ENCODE peak calls at places on chromosomes 5 and 9, in nine cellular contexts. One of them, this sample, is unnamed.

GRCh38 chr5:175800656-175801081 is 70.7 kb upstream of the CPLX2 start:
- DNase-seq in esophagus squamous epithelium: no peak
- DNase-seq in ovary: no peak
- DNase-seq in left ventricle myocardium inferior: no peak
- DNase-seq in naive thymus-derived CD4-positive, alpha-beta T cell: no peak
- DNase-seq in CD4-positive, CD25-positive, alpha-beta regulatory T cell: no peak
- DNase-seq in thyroid gland: no peak
- DNase-seq in HCT116: no peak
- DNase-seq in aorta: no peak
- DNase-seq in this sample: no peak

GRCh38 chr9:129866373-129867137 is 31.3 kb downstream of the USP20 start:
- DNase-seq in esophagus squamous epithelium: no peak
- DNase-seq in ovary: no peak
- DNase-seq in left ventricle myocardium inferior: no peak
- DNase-seq in naive thymus-derived CD4-positive, alpha-beta T cell: peak; percentile 83
- DNase-seq in CD4-positive, CD25-positive, alpha-beta regulatory T cell: peak; percentile 68
- DNase-seq in thyroid gland: no peak
- DNase-seq in HCT116: no peak
- DNase-seq in aorta: no peak
- DNase-seq in this sample: peak; percentile 53

GRCh38 chr5:59840200-59840601 is 53.3 kb downstream of the PDE4D start:
- DNase-seq in esophagus squamous epithelium: no peak
- DNase-seq in ovary: no peak
- DNase-seq in left ventricle myocardium inferior: no peak
- DNase-seq in naive thymus-derived CD4-positive, alpha-beta T cell: no peak
- DNase-seq in CD4-positive, CD25-positive, alpha-beta regulatory T cell: no peak
- DNase-seq in thyroid gland: no peak
- DNase-seq in HCT116: no peak
- DNase-seq in aorta: no peak
- DNase-seq in this sample: no peak

GRCh38 chr5:7606840-7607453 is 211.0 kb downstream of the ADCY2 start:
- DNase-seq in esophagus squamous epithelium: no peak
- DNase-seq in ovary: no peak
- DNase-seq in left ventricle myocardium inferior: no peak
- DNase-seq in naive thymus-derived CD4-positive, alpha-beta T cell: no peak
- DNase-seq in CD4-positive, CD25-positive, alpha-beta regulatory T cell: no peak
- DNase-seq in thyroid gland: no peak
- DNase-seq in HCT116: no peak
- DNase-seq in aorta: no peak
- DNase-seq in this sample: no peak

GRCh38 chr9:134320195-134320885 is 5.9 kb upstream of the RXRA start:
- DNase-seq in esophagus squamous epithelium: no peak
- DNase-seq in ovary: peak; percentile 59
- DNase-seq in left ventricle myocardium inferior: peak; percentile 11
- DNase-seq in naive thymus-derived CD4-positive, alpha-beta T cell: no peak
- DNase-seq in CD4-positive, CD25-positive, alpha-beta regulatory T cell: no peak
- DNase-seq in thyroid gland: peak; percentile 47
- DNase-seq in HCT116: no peak
- DNase-seq in aorta: peak; percentile 65
- DNase-seq in this sample: no peak

GRCh38 chr9:114288233-114289051 is 34.5 kb upstream of the ORM1 start:
- DNase-seq in esophagus squamous epithelium: no peak
- DNase-seq in ovary: peak; percentile 35
- DNase-seq in left ventricle myocardium inferior: peak; percentile 9
- DNase-seq in naive thymus-derived CD4-positive, alpha-beta T cell: no peak
- DNase-seq in CD4-positive, CD25-positive, alpha-beta regulatory T cell: no peak
- DNase-seq in thyroid gland: no peak
- DNase-seq in HCT116: no peak
- DNase-seq in aorta: peak; percentile 70
- DNase-seq in this sample: no peak

GRCh38 chr5:83726912-83727311 is 6.3 kb upstream of the HAPLN1 start:
- DNase-seq in esophagus squamous epithelium: no peak
- DNase-seq in ovary: no peak
- DNase-seq in left ventricle myocardium inferior: no peak
- DNase-seq in naive thymus-derived CD4-positive, alpha-beta T cell: no peak
- DNase-seq in CD4-positive, CD25-positive, alpha-beta regulatory T cell: no peak
- DNase-seq in thyroid gland: no peak
- DNase-seq in HCT116: no peak
- DNase-seq in aorta: no peak
- DNase-seq in this sample: no peak

GRCh38 chr5:10421841-10422691 is 19.6 kb upstream of the ROPN1L start:
- DNase-seq in esophagus squamous epithelium: no peak
- DNase-seq in ovary: no peak
- DNase-seq in left ventricle myocardium inferior: no peak
- DNase-seq in naive thymus-derived CD4-positive, alpha-beta T cell: peak; percentile 40
- DNase-seq in CD4-positive, CD25-positive, alpha-beta regulatory T cell: no peak
- DNase-seq in thyroid gland: no peak
- DNase-seq in HCT116: no peak
- DNase-seq in aorta: no peak
- DNase-seq in this sample: no peak

GRCh38 chr5:125367702-125368101 is 621.3 kb upstream of the ZNF608 start:
- DNase-seq in esophagus squamous epithelium: no peak
- DNase-seq in ovary: no peak
- DNase-seq in left ventricle myocardium inferior: no peak
- DNase-seq in naive thymus-derived CD4-positive, alpha-beta T cell: no peak
- DNase-seq in CD4-positive, CD25-positive, alpha-beta regulatory T cell: no peak
- DNase-seq in thyroid gland: no peak
- DNase-seq in HCT116: no peak
- DNase-seq in aorta: no peak
- DNase-seq in this sample: no peak

GRCh38 chr5:59786271-59786805 is 107.2 kb downstream of the PDE4D start:
- DNase-seq in esophagus squamous epithelium: no peak
- DNase-seq in ovary: no peak
- DNase-seq in left ventricle myocardium inferior: no peak
- DNase-seq in naive thymus-derived CD4-positive, alpha-beta T cell: no peak
- DNase-seq in CD4-positive, CD25-positive, alpha-beta regulatory T cell: no peak
- DNase-seq in thyroid gland: no peak
- DNase-seq in HCT116: no peak
- DNase-seq in aorta: no peak
- DNase-seq in this sample: no peak

GRCh38 chr9:33172256-33172678 is 5.1 kb upstream of the B4GALT1 start:
- DNase-seq in esophagus squamous epithelium: no peak
- DNase-seq in ovary: no peak
- DNase-seq in left ventricle myocardium inferior: no peak
- DNase-seq in naive thymus-derived CD4-positive, alpha-beta T cell: no peak
- DNase-seq in CD4-positive, CD25-positive, alpha-beta regulatory T cell: no peak
- DNase-seq in thyroid gland: peak; percentile 44
- DNase-seq in HCT116: no peak
- DNase-seq in aorta: no peak
- DNase-seq in this sample: no peak

GRCh38 chr5:121630402-121630801 is 221.3 kb upstream of the FTMT start:
- DNase-seq in esophagus squamous epithelium: no peak
- DNase-seq in ovary: no peak
- DNase-seq in left ventricle myocardium inferior: no peak
- DNase-seq in naive thymus-derived CD4-positive, alpha-beta T cell: no peak
- DNase-seq in CD4-positive, CD25-positive, alpha-beta regulatory T cell: no peak
- DNase-seq in thyroid gland: no peak
- DNase-seq in HCT116: no peak
- DNase-seq in aorta: no peak
- DNase-seq in this sample: no peak

GRCh38 chr5:114360816-114361723 is 800 bp upstream of the KCNN2 start:
- DNase-seq in esophagus squamous epithelium: no peak
- DNase-seq in ovary: peak; percentile 42
- DNase-seq in left ventricle myocardium inferior: peak; percentile 22
- DNase-seq in naive thymus-derived CD4-positive, alpha-beta T cell: no peak
- DNase-seq in CD4-positive, CD25-positive, alpha-beta regulatory T cell: no peak
- DNase-seq in thyroid gland: no peak
- DNase-seq in HCT116: no peak
- DNase-seq in aorta: peak; percentile 78
- DNase-seq in this sample: no peak

GRCh38 chr5:92899611-92900010 is 681.4 kb downstream of the NR2F1-AS1 start:
- DNase-seq in esophagus squamous epithelium: no peak
- DNase-seq in ovary: no peak
- DNase-seq in left ventricle myocardium inferior: no peak
- DNase-seq in naive thymus-derived CD4-positive, alpha-beta T cell: no peak
- DNase-seq in CD4-positive, CD25-positive, alpha-beta regulatory T cell: no peak
- DNase-seq in thyroid gland: no peak
- DNase-seq in HCT116: no peak
- DNase-seq in aorta: no peak
- DNase-seq in this sample: no peak

GRCh38 chr9:40927851-40928802 is 200.4 kb downstream of the FOXD4L6 start:
- DNase-seq in esophagus squamous epithelium: no peak
- DNase-seq in ovary: no peak
- DNase-seq in left ventricle myocardium inferior: no peak
- DNase-seq in naive thymus-derived CD4-positive, alpha-beta T cell: no peak
- DNase-seq in CD4-positive, CD25-positive, alpha-beta regulatory T cell: no peak
- DNase-seq in thyroid gland: no peak
- DNase-seq in HCT116: no peak
- DNase-seq in aorta: no peak
- DNase-seq in this sample: no peak

GRCh38 chr9:40926404-40927259 is 201.8 kb downstream of the FOXD4L6 start:
- DNase-seq in esophagus squamous epithelium: no peak
- DNase-seq in ovary: no peak
- DNase-seq in left ventricle myocardium inferior: no peak
- DNase-seq in naive thymus-derived CD4-positive, alpha-beta T cell: no peak
- DNase-seq in CD4-positive, CD25-positive, alpha-beta regulatory T cell: no peak
- DNase-seq in thyroid gland: no peak
- DNase-seq in HCT116: no peak
- DNase-seq in aorta: no peak
- DNase-seq in this sample: no peak

GRCh38 chr9:40927260-40927631 is 201.2 kb downstream of the FOXD4L6 start:
- DNase-seq in esophagus squamous epithelium: no peak
- DNase-seq in ovary: no peak
- DNase-seq in left ventricle myocardium inferior: no peak
- DNase-seq in naive thymus-derived CD4-positive, alpha-beta T cell: no peak
- DNase-seq in CD4-positive, CD25-positive, alpha-beta regulatory T cell: no peak
- DNase-seq in thyroid gland: no peak
- DNase-seq in HCT116: no peak
- DNase-seq in aorta: no peak
- DNase-seq in this sample: no peak

GRCh38 chr9:40928803-40929487 is 199.5 kb downstream of the FOXD4L6 start:
- DNase-seq in esophagus squamous epithelium: no peak
- DNase-seq in ovary: no peak
- DNase-seq in left ventricle myocardium inferior: no peak
- DNase-seq in naive thymus-derived CD4-positive, alpha-beta T cell: no peak
- DNase-seq in CD4-positive, CD25-positive, alpha-beta regulatory T cell: no peak
- DNase-seq in thyroid gland: no peak
- DNase-seq in HCT116: no peak
- DNase-seq in aorta: no peak
- DNase-seq in this sample: no peak

GRCh38 chr9:40925149-40925548 is 203.3 kb downstream of the FOXD4L6 start:
- DNase-seq in esophagus squamous epithelium: no peak
- DNase-seq in ovary: no peak
- DNase-seq in left ventricle myocardium inferior: no peak
- DNase-seq in naive thymus-derived CD4-positive, alpha-beta T cell: no peak
- DNase-seq in CD4-positive, CD25-positive, alpha-beta regulatory T cell: no peak
- DNase-seq in thyroid gland: no peak
- DNase-seq in HCT116: no peak
- DNase-seq in aorta: no peak
- DNase-seq in this sample: no peak
- H3K9me3 ChIP-seq in esophagus squamous epithelium: peaks cover 77% of the 10 kb centered on the region
- H3K9me3 ChIP-seq in ovary: peaks cover 48% of the 10 kb centered on the region
- H3K9me3 ChIP-seq in left ventricle myocardium inferior: peaks cover 97% of the 10 kb centered on the region
- H3K9me3 ChIP-seq in naive thymus-derived CD4-positive, alpha-beta T cell: peaks cover 34% of the 10 kb centered on the region
- H3K9me3 ChIP-seq in CD4-positive, CD25-positive, alpha-beta regulatory T cell: peaks cover 78% of the 10 kb centered on the region
- H3K9me3 ChIP-seq in thyroid gland: peaks cover 5% of the 10 kb centered on the region
- H3K9me3 ChIP-seq in HCT116: no peaks in the 10 kb centered on the region
- H3K9me3 ChIP-seq in aorta: peaks cover 33% of the 10 kb centered on the region
- H3K9me3 ChIP-seq in this sample: peaks cover 45% of the 10 kb centered on the region

DNA sequence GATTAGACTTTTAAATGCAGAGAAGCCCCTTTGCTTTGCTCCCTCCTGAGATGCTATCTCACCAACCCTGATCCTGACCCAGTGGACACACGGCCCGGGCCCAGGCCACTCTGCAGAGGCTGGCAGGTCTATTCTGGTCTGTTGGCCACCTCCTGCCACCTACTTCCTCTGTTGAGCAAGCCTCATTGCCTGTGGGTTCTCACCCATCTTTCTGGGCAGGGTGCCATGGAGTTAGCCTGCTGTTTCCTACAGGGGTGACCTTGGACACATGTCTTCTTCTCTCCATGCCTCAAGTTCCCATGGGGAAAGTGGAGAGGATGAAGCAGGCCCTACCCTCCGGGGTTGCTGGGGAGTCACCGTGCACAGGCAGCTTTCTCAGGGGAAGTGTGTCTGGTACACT is 266.2 kb upstream of the IRX1 start:
- DNase-seq in esophagus squamous epithelium: no peak
- DNase-seq in ovary: no peak
- DNase-seq in left ventricle myocardium inferior: no peak
- DNase-seq in naive thymus-derived CD4-positive, alpha-beta T cell: no peak
- DNase-seq in CD4-positive, CD25-positive, alpha-beta regulatory T cell: no peak
- DNase-seq in thyroid gland: no peak
- DNase-seq in HCT116: no peak
- DNase-seq in aorta: peak; percentile 70
- DNase-seq in this sample: no peak
- H3K9me3 ChIP-seq in esophagus squamous epithelium: no peaks in the 10 kb centered on the region
- H3K9me3 ChIP-seq in ovary: no peaks in the 10 kb centered on the region
- H3K9me3 ChIP-seq in left ventricle myocardium inferior: no peaks in the 10 kb centered on the region
- H3K9me3 ChIP-seq in naive thymus-derived CD4-positive, alpha-beta T cell: no peaks in the 10 kb centered on the region
- H3K9me3 ChIP-seq in CD4-positive, CD25-positive, alpha-beta regulatory T cell: peaks cover 3% of the 10 kb centered on the region
- H3K9me3 ChIP-seq in thyroid gland: no peaks in the 10 kb centered on the region
- H3K9me3 ChIP-seq in HCT116: peaks cover 5% of the 10 kb centered on the region
- H3K9me3 ChIP-seq in aorta: no peaks in the 10 kb centered on the region
- H3K9me3 ChIP-seq in this sample: no peaks in the 10 kb centered on the region

DNA sequence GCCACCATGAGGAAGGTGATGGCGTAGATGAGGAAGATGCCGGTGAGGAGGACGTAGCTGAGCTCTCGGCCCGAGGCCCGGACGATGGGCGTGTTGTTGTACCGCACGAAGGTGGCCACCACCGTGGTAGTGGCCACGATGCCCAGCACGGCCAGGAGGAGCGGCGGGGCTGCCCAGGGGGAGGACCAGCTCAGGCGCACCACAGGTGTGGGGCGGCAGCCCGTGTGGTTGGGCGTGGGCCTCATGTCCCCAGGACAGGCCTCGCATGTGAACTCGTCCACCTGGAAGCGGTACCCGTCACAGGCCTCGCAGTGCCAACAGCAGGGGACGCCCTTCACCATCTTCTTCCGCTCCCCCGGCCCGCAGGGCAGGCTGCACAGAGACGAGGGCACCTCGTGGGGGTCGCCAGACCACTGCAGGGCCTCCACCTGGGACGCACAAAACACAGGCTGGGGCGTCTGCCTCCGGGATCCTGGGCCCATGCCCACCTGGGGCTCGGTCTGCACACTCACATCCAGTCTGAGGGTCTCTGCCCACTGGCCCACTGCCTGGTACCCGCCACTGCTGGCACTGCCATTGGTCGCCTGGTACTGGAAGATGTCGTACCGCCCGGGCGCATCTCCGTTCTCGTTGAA is 8.7 kb downstream of the GRM6 start:
- DNase-seq in esophagus squamous epithelium: no peak
- DNase-seq in ovary: no peak
- DNase-seq in left ventricle myocardium inferior: no peak
- DNase-seq in naive thymus-derived CD4-positive, alpha-beta T cell: no peak
- DNase-seq in CD4-positive, CD25-positive, alpha-beta regulatory T cell: no peak
- DNase-seq in thyroid gland: no peak
- DNase-seq in HCT116: no peak
- DNase-seq in aorta: no peak
- DNase-seq in this sample: no peak
- H3K9me3 ChIP-seq in esophagus squamous epithelium: peaks cover 46% of the 10 kb centered on the region
- H3K9me3 ChIP-seq in ovary: peaks cover 20% of the 10 kb centered on the region
- H3K9me3 ChIP-seq in left ventricle myocardium inferior: peaks cover 89% of the 10 kb centered on the region
- H3K9me3 ChIP-seq in naive thymus-derived CD4-positive, alpha-beta T cell: no peaks in the 10 kb centered on the region
- H3K9me3 ChIP-seq in CD4-positive, CD25-positive, alpha-beta regulatory T cell: peaks cover 38% of the 10 kb centered on the region
- H3K9me3 ChIP-seq in thyroid gland: no peaks in the 10 kb centered on the region
- H3K9me3 ChIP-seq in HCT116: peaks cover 4% of the 10 kb centered on the region
- H3K9me3 ChIP-seq in aorta: peaks cover 35% of the 10 kb centered on the region
- H3K9me3 ChIP-seq in this sample: no peaks in the 10 kb centered on the region

DNA sequence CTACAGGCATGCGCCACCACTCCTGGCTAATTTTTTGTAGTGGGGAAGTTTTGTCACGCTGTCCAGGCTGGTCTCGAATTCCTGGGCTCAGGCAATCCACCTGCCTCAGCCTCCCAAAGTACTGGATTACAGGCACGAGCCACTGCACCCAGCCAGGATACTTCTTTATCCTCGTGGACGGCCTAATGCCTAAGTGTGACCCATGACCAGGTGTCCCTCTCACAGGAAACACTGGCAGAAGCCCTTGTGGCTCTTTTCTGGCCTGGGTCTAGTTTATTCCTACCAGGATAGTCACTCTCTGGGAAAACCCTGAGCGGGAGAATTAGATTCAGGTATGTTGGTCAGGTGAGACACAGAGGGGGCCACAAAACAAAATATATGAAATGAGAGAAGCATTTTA is 90.4 kb downstream of the PJA2 start:
- DNase-seq in esophagus squamous epithelium: no peak
- DNase-seq in ovary: no peak
- DNase-seq in left ventricle myocardium inferior: no peak
- DNase-seq in naive thymus-derived CD4-positive, alpha-beta T cell: no peak
- DNase-seq in CD4-positive, CD25-positive, alpha-beta regulatory T cell: no peak
- DNase-seq in thyroid gland: no peak
- DNase-seq in HCT116: no peak
- DNase-seq in aorta: no peak
- DNase-seq in this sample: no peak
- H3K9me3 ChIP-seq in esophagus squamous epithelium: no peaks in the 10 kb centered on the region
- H3K9me3 ChIP-seq in ovary: no peaks in the 10 kb centered on the region
- H3K9me3 ChIP-seq in left ventricle myocardium inferior: no peaks in the 10 kb centered on the region
- H3K9me3 ChIP-seq in naive thymus-derived CD4-positive, alpha-beta T cell: no peaks in the 10 kb centered on the region
- H3K9me3 ChIP-seq in CD4-positive, CD25-positive, alpha-beta regulatory T cell: no peaks in the 10 kb centered on the region
- H3K9me3 ChIP-seq in thyroid gland: no peaks in the 10 kb centered on the region
- H3K9me3 ChIP-seq in HCT116: no peaks in the 10 kb centered on the region
- H3K9me3 ChIP-seq in aorta: no peaks in the 10 kb centered on the region
- H3K9me3 ChIP-seq in this sample: no peaks in the 10 kb centered on the region

This sample was measured in T-helper 17 cell.